ENCODE peak calls at places on chromosomes 3 and 15, in eight cellular contexts. One of them, this sample, is unnamed.
A peak's percentile ranks its signal among the peaks of the same experiment; 100 is the strongest.

GRCh38 chr3:53350652-53351051 is 3.3 kb upstream of the DCP1A start:
- DNase-seq in fibroblast of mammary gland: peak; percentile 45
- DNase-seq in HCEC 1CT: peak; percentile 16
- DNase-seq in stimulated activated CD8-positive, alpha-beta memory T cell treated with anti-CD3 and anti-CD28 coated beads, Interleukin-15, amount 100 ng/mL, for 1 hour: no peak
- DNase-seq in GM03348: no peak
- DNase-seq in AG10803: no peak
- DNase-seq in ELF-1: peak; percentile 76
- DNase-seq in OCI-LY7: peak; percentile 66
- DNase-seq in this sample: peak; percentile 42

GRCh38 chr15:83850846-83851245 is 196.9 kb downstream of the ADAMTSL3 start:
- DNase-seq in HCEC 1CT: no peak
- DNase-seq in ELF-1: no peak
- DNase-seq in stimulated activated CD8-positive, alpha-beta memory T cell treated with anti-CD3 and anti-CD28 coated beads, Interleukin-15, amount 100 ng/mL, for 1 hour: no peak
- DNase-seq in GM03348: no peak
- DNase-seq in OCI-LY7: no peak
- DNase-seq in fibroblast of mammary gland: no peak
- DNase-seq in AG10803: no peak
- DNase-seq in this sample: no peak

GRCh38 chr15:63244976-63245645 is 32.3 kb upstream of the APH1B start:
- DNase-seq in fibroblast of mammary gland: no peak
- DNase-seq in AG10803: no peak
- DNase-seq in stimulated activated CD8-positive, alpha-beta memory T cell treated with anti-CD3 and anti-CD28 coated beads, Interleukin-15, amount 100 ng/mL, for 1 hour: no peak
- DNase-seq in OCI-LY7: no peak
- DNase-seq in HCEC 1CT: no peak
- DNase-seq in ELF-1: no peak
- DNase-seq in GM03348: no peak
- DNase-seq in this sample: no peak

GRCh38 chr3:181454451-181455027 is 257.2 kb upstream of the SOX2 start:
- DNase-seq in stimulated activated CD8-positive, alpha-beta memory T cell treated with anti-CD3 and anti-CD28 coated beads, Interleukin-15, amount 100 ng/mL, for 1 hour: no peak
- DNase-seq in OCI-LY7: no peak
- DNase-seq in HCEC 1CT: no peak
- DNase-seq in AG10803: no peak
- DNase-seq in GM03348: no peak
- DNase-seq in ELF-1: no peak
- DNase-seq in fibroblast of mammary gland: no peak
- DNase-seq in this sample: no peak

GRCh38 chr15:100201376-100202280 is 140.1 kb downstream of the ADAMTS17 start:
- DNase-seq in OCI-LY7: peak; percentile 83
- DNase-seq in ELF-1: no peak
- DNase-seq in stimulated activated CD8-positive, alpha-beta memory T cell treated with anti-CD3 and anti-CD28 coated beads, Interleukin-15, amount 100 ng/mL, for 1 hour: no peak
- DNase-seq in HCEC 1CT: no peak
- DNase-seq in AG10803: peak; percentile 1
- DNase-seq in fibroblast of mammary gland: no peak
- DNase-seq in GM03348: no peak
- DNase-seq in this sample: no peak

GRCh38 chr15:76398301-76398700 is 61.7 kb downstream of the ISL2 start:
- DNase-seq in HCEC 1CT: no peak
- DNase-seq in ELF-1: no peak
- DNase-seq in stimulated activated CD8-positive, alpha-beta memory T cell treated with anti-CD3 and anti-CD28 coated beads, Interleukin-15, amount 100 ng/mL, for 1 hour: no peak
- DNase-seq in GM03348: no peak
- DNase-seq in fibroblast of mammary gland: no peak
- DNase-seq in AG10803: no peak
- DNase-seq in OCI-LY7: no peak
- DNase-seq in this sample: no peak

GRCh38 chr3:75782506-75782905 is 2.8 kb downstream of the ZNF717 start:
- DNase-seq in fibroblast of mammary gland: no peak
- DNase-seq in GM03348: no peak
- DNase-seq in HCEC 1CT: no peak
- DNase-seq in OCI-LY7: no peak
- DNase-seq in ELF-1: no peak
- DNase-seq in stimulated activated CD8-positive, alpha-beta memory T cell treated with anti-CD3 and anti-CD28 coated beads, Interleukin-15, amount 100 ng/mL, for 1 hour: no peak
- DNase-seq in AG10803: no peak
- DNase-seq in this sample: no peak

GRCh38 chr3:43043793-43044192 is 62.1 kb downstream of the POMGNT2 start:
- DNase-seq in OCI-LY7: no peak
- DNase-seq in AG10803: no peak
- DNase-seq in GM03348: no peak
- DNase-seq in HCEC 1CT: no peak
- DNase-seq in ELF-1: no peak
- DNase-seq in fibroblast of mammary gland: no peak
- DNase-seq in stimulated activated CD8-positive, alpha-beta memory T cell treated with anti-CD3 and anti-CD28 coated beads, Interleukin-15, amount 100 ng/mL, for 1 hour: no peak
- DNase-seq in this sample: no peak

GRCh38 chr15:97817266-97817890 is 143.1 kb upstream of the ARRDC4 start:
- DNase-seq in GM03348: no peak
- DNase-seq in OCI-LY7: no peak
- DNase-seq in AG10803: no peak
- DNase-seq in stimulated activated CD8-positive, alpha-beta memory T cell treated with anti-CD3 and anti-CD28 coated beads, Interleukin-15, amount 100 ng/mL, for 1 hour: no peak
- DNase-seq in fibroblast of mammary gland: no peak
- DNase-seq in ELF-1: no peak
- DNase-seq in HCEC 1CT: no peak
- DNase-seq in this sample: no peak

GRCh38 chr3:59809016-59809415 is 759.2 kb upstream of the CFAP20DC start:
- DNase-seq in AG10803: peak; percentile 67
- DNase-seq in stimulated activated CD8-positive, alpha-beta memory T cell treated with anti-CD3 and anti-CD28 coated beads, Interleukin-15, amount 100 ng/mL, for 1 hour: no peak
- DNase-seq in ELF-1: peak; percentile 7
- DNase-seq in fibroblast of mammary gland: peak; percentile 90
- DNase-seq in GM03348: peak; percentile 9
- DNase-seq in OCI-LY7: no peak
- DNase-seq in HCEC 1CT: peak; percentile 96
- DNase-seq in this sample: no peak

GRCh38 chr15:100596792-100597191 is 5.2 kb downstream of the LINS1 start:
- DNase-seq in fibroblast of mammary gland: peak; percentile 83
- DNase-seq in GM03348: no peak
- DNase-seq in OCI-LY7: no peak
- DNase-seq in stimulated activated CD8-positive, alpha-beta memory T cell treated with anti-CD3 and anti-CD28 coated beads, Interleukin-15, amount 100 ng/mL, for 1 hour: peak; percentile 90
- DNase-seq in AG10803: no peak
- DNase-seq in ELF-1: no peak
- DNase-seq in HCEC 1CT: no peak
- DNase-seq in this sample: no peak

GRCh38 chr3:195732951-195733350 is 12.2 kb downstream of the MUC20 start:
- DNase-seq in OCI-LY7: no peak
- DNase-seq in stimulated activated CD8-positive, alpha-beta memory T cell treated with anti-CD3 and anti-CD28 coated beads, Interleukin-15, amount 100 ng/mL, for 1 hour: no peak
- DNase-seq in HCEC 1CT: no peak
- DNase-seq in fibroblast of mammary gland: no peak
- DNase-seq in ELF-1: no peak
- DNase-seq in GM03348: no peak
- DNase-seq in AG10803: no peak
- DNase-seq in this sample: no peak

GRCh38 chr3:128950223-128950938 is 43.5 kb downstream of the CFAP92 start:
- DNase-seq in stimulated activated CD8-positive, alpha-beta memory T cell treated with anti-CD3 and anti-CD28 coated beads, Interleukin-15, amount 100 ng/mL, for 1 hour: no peak
- DNase-seq in ELF-1: no peak
- DNase-seq in OCI-LY7: peak; percentile 19
- DNase-seq in GM03348: peak; percentile 28
- DNase-seq in fibroblast of mammary gland: peak; percentile 24
- DNase-seq in HCEC 1CT: peak; percentile 28
- DNase-seq in AG10803: peak; percentile 4
- DNase-seq in this sample: no peak

GRCh38 chr3:195003006-195003892 is 267.7 kb downstream of the XXYLT1 start:
- DNase-seq in ELF-1: no peak
- DNase-seq in AG10803: peak; percentile 77
- DNase-seq in fibroblast of mammary gland: peak; percentile 83
- DNase-seq in OCI-LY7: no peak
- DNase-seq in stimulated activated CD8-positive, alpha-beta memory T cell treated with anti-CD3 and anti-CD28 coated beads, Interleukin-15, amount 100 ng/mL, for 1 hour: no peak
- DNase-seq in HCEC 1CT: no peak
- DNase-seq in GM03348: peak; percentile 45
- DNase-seq in this sample: no peak

GRCh38 chr15:89067751-89068150 is 20.5 kb upstream of the ABHD2 start:
- DNase-seq in ELF-1: no peak
- DNase-seq in GM03348: no peak
- DNase-seq in fibroblast of mammary gland: peak; percentile 66
- DNase-seq in OCI-LY7: no peak
- DNase-seq in HCEC 1CT: no peak
- DNase-seq in AG10803: no peak
- DNase-seq in stimulated activated CD8-positive, alpha-beta memory T cell treated with anti-CD3 and anti-CD28 coated beads, Interleukin-15, amount 100 ng/mL, for 1 hour: no peak
- DNase-seq in this sample: no peak

GRCh38 chr3:116492379-116492778 is 47.1 kb upstream of the LSAMP start:
- DNase-seq in GM03348: no peak
- DNase-seq in HCEC 1CT: no peak
- DNase-seq in OCI-LY7: no peak
- DNase-seq in AG10803: no peak
- DNase-seq in fibroblast of mammary gland: no peak
- DNase-seq in ELF-1: no peak
- DNase-seq in stimulated activated CD8-positive, alpha-beta memory T cell treated with anti-CD3 and anti-CD28 coated beads, Interleukin-15, amount 100 ng/mL, for 1 hour: no peak
- DNase-seq in this sample: no peak

GRCh38 chr3:101259485-101260341 is 60.7 kb downstream of the IMPG2 start:
- DNase-seq in AG10803: no peak
- DNase-seq in stimulated activated CD8-positive, alpha-beta memory T cell treated with anti-CD3 and anti-CD28 coated beads, Interleukin-15, amount 100 ng/mL, for 1 hour: no peak
- DNase-seq in ELF-1: peak; percentile 10
- DNase-seq in HCEC 1CT: no peak
- DNase-seq in fibroblast of mammary gland: no peak
- DNase-seq in OCI-LY7: peak; percentile 9
- DNase-seq in GM03348: no peak
- DNase-seq in this sample: no peak

GRCh38 chr15:78540955-78541743 is 905 bp downstream of the PSMA4 start:
- DNase-seq in GM03348: peak; percentile 21
- DNase-seq in fibroblast of mammary gland: no peak
- DNase-seq in OCI-LY7: peak; percentile 11
- DNase-seq in HCEC 1CT: peak; percentile 7
- DNase-seq in ELF-1: peak; percentile 36
- DNase-seq in AG10803: peak; percentile 5
- DNase-seq in stimulated activated CD8-positive, alpha-beta memory T cell treated with anti-CD3 and anti-CD28 coated beads, Interleukin-15, amount 100 ng/mL, for 1 hour: no peak
- DNase-seq in this sample: no peak

GRCh38 chr15:45143056-45143455 is 13.3 kb downstream of the DUOX1 start:
- DNase-seq in stimulated activated CD8-positive, alpha-beta memory T cell treated with anti-CD3 and anti-CD28 coated beads, Interleukin-15, amount 100 ng/mL, for 1 hour: no peak
- DNase-seq in fibroblast of mammary gland: no peak
- DNase-seq in AG10803: no peak
- DNase-seq in GM03348: no peak
- DNase-seq in ELF-1: no peak
- DNase-seq in HCEC 1CT: no peak
- DNase-seq in OCI-LY7: no peak
- DNase-seq in this sample: no peak

GRCh38 chr3:53145109-53146077 is 15.2 kb upstream of the RFT1 start:
- DNase-seq in GM03348: no peak
- DNase-seq in stimulated activated CD8-positive, alpha-beta memory T cell treated with anti-CD3 and anti-CD28 coated beads, Interleukin-15, amount 100 ng/mL, for 1 hour: no peak
- DNase-seq in OCI-LY7: no peak
- DNase-seq in AG10803: no peak
- DNase-seq in fibroblast of mammary gland: no peak
- DNase-seq in ELF-1: no peak
- DNase-seq in HCEC 1CT: no peak
- DNase-seq in this sample: no peak

GRCh38 chr3:29694783-29695182 is 413.9 kb downstream of the RBMS3 start:
- DNase-seq in AG10803: peak; percentile 99
- DNase-seq in GM03348: peak; percentile 73
- DNase-seq in ELF-1: peak; percentile 16
- DNase-seq in HCEC 1CT: peak; percentile 96
- DNase-seq in stimulated activated CD8-positive, alpha-beta memory T cell treated with anti-CD3 and anti-CD28 coated beads, Interleukin-15, amount 100 ng/mL, for 1 hour: no peak
- DNase-seq in fibroblast of mammary gland: peak; percentile 95
- DNase-seq in OCI-LY7: no peak
- DNase-seq in this sample: no peak

GRCh38 chr3:99250272-99250671 is 348.8 kb upstream of the DCBLD2 start:
- DNase-seq in fibroblast of mammary gland: peak; percentile 62
- DNase-seq in stimulated activated CD8-positive, alpha-beta memory T cell treated with anti-CD3 and anti-CD28 coated beads, Interleukin-15, amount 100 ng/mL, for 1 hour: no peak
- DNase-seq in OCI-LY7: no peak
- DNase-seq in GM03348: peak; percentile 38
- DNase-seq in AG10803: peak; percentile 65
- DNase-seq in HCEC 1CT: peak; percentile 67
- DNase-seq in ELF-1: no peak
- DNase-seq in this sample: no peak

GRCh38 chr3:63960048-63960711 is 48.0 kb upstream of the SCAANT1 start:
- DNase-seq in ELF-1: no peak
- DNase-seq in stimulated activated CD8-positive, alpha-beta memory T cell treated with anti-CD3 and anti-CD28 coated beads, Interleukin-15, amount 100 ng/mL, for 1 hour: no peak
- DNase-seq in fibroblast of mammary gland: peak; percentile 81
- DNase-seq in HCEC 1CT: peak; percentile 80
- DNase-seq in GM03348: peak; percentile 66
- DNase-seq in OCI-LY7: no peak
- DNase-seq in AG10803: peak; percentile 70
- DNase-seq in this sample: peak; percentile 5

This sample was measured in NCI-H2227 treated with DMSO at 0.1 percent for 48 hours.